ENCODE peak calls at places on chromosomes 1 and 21, in five cellular contexts. One of them, this sample, is unnamed. For H3K4me1, the result is how much of the 10 kb centered on the place peaks cover.

GRCh38 chr1:119136401-119136800 is 4.1 kb downstream of the WARS2 start:
- DNase-seq in ovary: no peak
- DNase-seq in suprapubic skin: no peak
- DNase-seq in stomach: no peak
- DNase-seq in transverse colon: no peak
- DNase-seq in this sample: no peak

GRCh38 chr1:50438945-50439344 is 15.7 kb upstream of the DMRTA2 start:
- DNase-seq in ovary: no peak
- DNase-seq in suprapubic skin: no peak
- DNase-seq in stomach: no peak
- DNase-seq in transverse colon: no peak
- DNase-seq in this sample: no peak

GRCh38 chr1:92031281-92032110 is 1.7 kb downstream of the EPHX4 start:
- DNase-seq in ovary: no peak
- DNase-seq in suprapubic skin: no peak
- DNase-seq in stomach: no peak
- DNase-seq in transverse colon: no peak
- DNase-seq in this sample: no peak

GRCh38 chr21:33949516-33950424 is 34.2 kb upstream of the ATP5PO start:
- DNase-seq in ovary: no peak
- DNase-seq in suprapubic skin: no peak
- DNase-seq in stomach: no peak
- DNase-seq in transverse colon: no peak
- DNase-seq in this sample: no peak

GRCh38 chr1:202085682-202086373 is 36.9 kb upstream of the GPR37L1 start:
- DNase-seq in ovary: no peak
- DNase-seq in suprapubic skin: no peak
- DNase-seq in stomach: peak
- DNase-seq in transverse colon: peak
- DNase-seq in this sample: no peak

GRCh38 chr1:145711213-145711651 is 4.1 kb upstream of the PDZK1 start:
- DNase-seq in ovary: no peak
- DNase-seq in suprapubic skin: no peak
- DNase-seq in stomach: no peak
- DNase-seq in transverse colon: peak
- DNase-seq in this sample: no peak

GRCh38 chr1:38334930-38335592 is 288.5 kb upstream of the POU3F1 start:
- DNase-seq in ovary: no peak
- DNase-seq in suprapubic skin: no peak
- DNase-seq in stomach: no peak
- DNase-seq in transverse colon: no peak
- DNase-seq in this sample: no peak

GRCh38 chr1:236608930-236609726 is 4.8 kb upstream of the HEATR1 start:
- DNase-seq in ovary: peak
- DNase-seq in suprapubic skin: no peak
- DNase-seq in stomach: peak
- DNase-seq in transverse colon: peak
- DNase-seq in this sample: no peak

GRCh38 chr21:35963920-35964451 is 96.3 kb downstream of the SETD4 start:
- DNase-seq in ovary: no peak
- DNase-seq in suprapubic skin: no peak
- DNase-seq in stomach: no peak
- DNase-seq in transverse colon: no peak
- DNase-seq in this sample: no peak

GRCh38 chr1:84156210-84156621 is 12.1 kb downstream of the PRKACB start:
- DNase-seq in ovary: no peak
- DNase-seq in suprapubic skin: no peak
- DNase-seq in stomach: no peak
- DNase-seq in transverse colon: no peak
- DNase-seq in this sample: no peak

GRCh38 chr1:187067160-187067559 is 238.4 kb downstream of the PLA2G4A start:
- DNase-seq in ovary: peak
- DNase-seq in suprapubic skin: no peak
- DNase-seq in stomach: peak
- DNase-seq in transverse colon: no peak
- DNase-seq in this sample: no peak

GRCh38 chr1:94983343-94983742 is 56.4 kb upstream of the CNN3 start:
- DNase-seq in ovary: no peak
- DNase-seq in suprapubic skin: no peak
- DNase-seq in stomach: no peak
- DNase-seq in transverse colon: peak
- DNase-seq in this sample: no peak

GRCh38 chr1:177451191-177451590 is 280.4 kb downstream of the BRINP2 start:
- DNase-seq in ovary: no peak
- DNase-seq in suprapubic skin: no peak
- DNase-seq in stomach: peak
- DNase-seq in transverse colon: peak
- DNase-seq in this sample: no peak

GRCh38 chr1:22417466-22417865 is 34.2 kb upstream of the ZBTB40 start:
- DNase-seq in ovary: no peak
- DNase-seq in suprapubic skin: no peak
- DNase-seq in stomach: no peak
- DNase-seq in transverse colon: no peak
- DNase-seq in this sample: no peak

GRCh38 chr1:168159979-168160378 is 18.8 kb upstream of the TIPRL start:
- DNase-seq in ovary: no peak
- DNase-seq in suprapubic skin: no peak
- DNase-seq in stomach: no peak
- DNase-seq in transverse colon: no peak
- DNase-seq in this sample: no peak

GRCh38 chr1:39491146-39491921 is at the start of gene BMP8A:
- DNase-seq in ovary: peak
- DNase-seq in suprapubic skin: no peak
- DNase-seq in stomach: peak
- DNase-seq in transverse colon: peak
- DNase-seq in this sample: no peak

GRCh38 chr1:180424848-180425457 is 77.4 kb downstream of the ACBD6 start:
- DNase-seq in ovary: no peak
- DNase-seq in suprapubic skin: no peak
- DNase-seq in stomach: no peak
- DNase-seq in transverse colon: no peak
- DNase-seq in this sample: no peak

GRCh38 chr1:151157067-151157531 is 650 bp downstream of the TNFAIP8L2 start:
- DNase-seq in ovary: no peak
- DNase-seq in suprapubic skin: no peak
- DNase-seq in stomach: no peak
- DNase-seq in transverse colon: peak
- DNase-seq in this sample: no peak

GRCh38 chr1:175221548-175222175 is 29.1 kb upstream of the KIAA0040 start:
- DNase-seq in ovary: no peak
- DNase-seq in suprapubic skin: no peak
- DNase-seq in stomach: peak
- DNase-seq in transverse colon: no peak
- DNase-seq in this sample: no peak

DNA sequence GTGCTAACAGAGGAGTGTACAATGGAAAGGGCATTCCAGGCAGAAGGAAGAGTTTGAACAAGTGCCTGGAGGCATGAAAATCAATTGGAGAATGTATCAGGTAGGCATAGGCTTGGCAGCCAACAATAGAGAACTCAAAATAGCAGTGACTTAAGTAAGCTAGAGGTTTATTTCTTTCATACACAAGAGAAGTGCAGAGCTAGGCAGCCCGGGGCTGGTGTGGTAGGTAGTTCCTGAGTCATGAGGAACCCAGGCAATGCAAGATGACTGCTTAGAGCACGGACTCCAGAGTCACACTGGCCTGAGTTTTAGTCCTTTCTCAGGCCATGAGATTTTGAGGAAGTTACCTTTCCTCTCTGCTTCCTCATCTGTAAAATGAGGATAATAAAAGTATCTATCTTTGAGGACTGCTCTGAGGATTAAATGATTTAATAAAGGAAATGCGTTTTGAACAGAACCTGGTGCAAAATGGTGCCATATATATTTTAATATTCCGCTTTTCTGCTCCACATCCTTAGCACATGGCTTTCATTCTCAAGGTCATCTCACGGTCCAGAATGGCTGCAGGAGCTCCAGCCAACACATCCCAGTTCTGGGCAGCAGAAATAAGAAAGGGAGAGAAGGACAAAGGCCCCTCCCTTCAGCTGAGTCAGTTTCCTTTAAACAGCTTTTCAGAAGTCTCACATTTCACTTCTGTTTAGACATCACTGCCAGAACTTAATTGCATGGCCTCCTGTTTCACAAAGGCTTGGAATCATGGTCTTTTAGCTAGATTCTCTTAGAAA is 75.0 kb upstream of the LRRN2 start:
- DNase-seq in ovary: no peak
- DNase-seq in suprapubic skin: no peak
- DNase-seq in stomach: no peak
- DNase-seq in transverse colon: no peak
- DNase-seq in this sample: no peak
- H3K4me1 ChIP-seq in ovary: under half
- H3K4me1 ChIP-seq in suprapubic skin: under half
- H3K4me1 ChIP-seq in stomach: under half
- H3K4me1 ChIP-seq in transverse colon: under half
- H3K4me1 ChIP-seq in this sample: under half

DNA sequence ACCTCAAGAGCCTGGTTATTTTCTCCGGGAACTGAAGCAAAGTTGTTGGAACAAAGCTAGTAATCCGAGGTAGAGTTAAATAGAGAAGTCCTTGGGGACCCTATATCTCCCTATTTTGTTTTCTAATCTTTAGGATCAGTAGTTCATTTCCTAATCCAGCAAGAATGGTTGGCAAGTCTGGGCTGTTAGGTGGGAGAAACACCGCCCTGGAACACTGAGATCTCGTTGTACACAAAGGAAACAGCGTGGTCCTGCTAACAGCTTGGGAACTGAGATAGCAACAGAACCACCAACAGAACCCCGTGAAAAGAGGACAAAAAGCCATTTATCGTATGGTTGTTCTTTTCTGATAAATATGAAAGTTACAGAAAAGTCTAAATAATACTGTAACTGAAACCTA is 121.9 kb upstream of the CDC42BPA start:
- DNase-seq in ovary: no peak
- DNase-seq in suprapubic skin: no peak
- DNase-seq in stomach: no peak
- DNase-seq in transverse colon: no peak
- DNase-seq in this sample: no peak
- TF ChIP-seq EP300 in ovary: no peak
- TF ChIP-seq EP300 in suprapubic skin: no peak
- TF ChIP-seq EP300 in stomach: no peak
- TF ChIP-seq EP300 in transverse colon: no peak
- TF ChIP-seq EP300 in this sample: peak

GRCh38 chr1:87686137-87686490 is 357.4 kb downstream of the LMO4 start:
- DNase-seq in ovary: no peak
- DNase-seq in suprapubic skin: no peak
- DNase-seq in stomach: no peak
- DNase-seq in transverse colon: no peak
- DNase-seq in this sample: no peak

GRCh38 chr1:87684194-87684593 is 355.5 kb downstream of the LMO4 start:
- DNase-seq in ovary: peak
- DNase-seq in suprapubic skin: no peak
- DNase-seq in stomach: peak
- DNase-seq in transverse colon: peak
- DNase-seq in this sample: no peak

GRCh38 chr1:87685366-87686136 is 356.9 kb downstream of the LMO4 start:
- DNase-seq in ovary: no peak
- DNase-seq in suprapubic skin: no peak
- DNase-seq in stomach: no peak
- DNase-seq in transverse colon: no peak
- DNase-seq in this sample: no peak

GRCh38 chr1:87683557-87683956 is 354.9 kb downstream of the LMO4 start:
- DNase-seq in ovary: no peak
- DNase-seq in suprapubic skin: no peak
- DNase-seq in stomach: no peak
- DNase-seq in transverse colon: no peak
- DNase-seq in this sample: no peak

DNA sequence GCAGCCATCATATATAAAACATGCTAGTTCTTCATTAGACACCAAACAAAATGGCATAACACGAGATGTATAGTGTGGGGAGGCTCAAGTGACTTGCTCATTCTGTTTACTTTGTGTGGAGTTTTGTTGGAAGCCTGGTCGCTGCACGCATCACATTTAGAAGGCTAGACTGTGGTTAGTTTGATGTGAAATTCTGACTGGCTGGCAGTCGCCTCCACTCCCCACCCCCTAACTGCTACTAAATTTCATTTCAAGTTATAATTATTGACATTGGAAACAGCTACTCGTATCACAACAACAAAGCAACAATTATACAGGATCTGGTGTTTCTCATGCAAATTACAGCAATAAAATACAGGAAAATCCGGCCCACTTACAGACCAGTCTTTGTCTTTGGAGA is 356.1 kb downstream of the LMO4 start:
- DNase-seq in ovary: no peak
- DNase-seq in suprapubic skin: no peak
- DNase-seq in stomach: no peak
- DNase-seq in transverse colon: peak
- DNase-seq in this sample: no peak
- H3K4me1 ChIP-seq in ovary: under half
- H3K4me1 ChIP-seq in suprapubic skin: under half
- H3K4me1 ChIP-seq in stomach: under half
- H3K4me1 ChIP-seq in transverse colon: under half
- H3K4me1 ChIP-seq in this sample: under half

GRCh38 chr1:207021139-207021861 is 11.3 kb downstream of the C1orf116 start:
- DNase-seq in ovary: no peak
- DNase-seq in suprapubic skin: no peak
- DNase-seq in stomach: no peak
- DNase-seq in transverse colon: no peak
- DNase-seq in this sample: no peak
- TF ChIP-seq EP300 in ovary: no peak
- TF ChIP-seq EP300 in suprapubic skin: no peak
- TF ChIP-seq EP300 in stomach: no peak
- TF ChIP-seq EP300 in transverse colon: no peak
- TF ChIP-seq EP300 in this sample: no peak

DNA sequence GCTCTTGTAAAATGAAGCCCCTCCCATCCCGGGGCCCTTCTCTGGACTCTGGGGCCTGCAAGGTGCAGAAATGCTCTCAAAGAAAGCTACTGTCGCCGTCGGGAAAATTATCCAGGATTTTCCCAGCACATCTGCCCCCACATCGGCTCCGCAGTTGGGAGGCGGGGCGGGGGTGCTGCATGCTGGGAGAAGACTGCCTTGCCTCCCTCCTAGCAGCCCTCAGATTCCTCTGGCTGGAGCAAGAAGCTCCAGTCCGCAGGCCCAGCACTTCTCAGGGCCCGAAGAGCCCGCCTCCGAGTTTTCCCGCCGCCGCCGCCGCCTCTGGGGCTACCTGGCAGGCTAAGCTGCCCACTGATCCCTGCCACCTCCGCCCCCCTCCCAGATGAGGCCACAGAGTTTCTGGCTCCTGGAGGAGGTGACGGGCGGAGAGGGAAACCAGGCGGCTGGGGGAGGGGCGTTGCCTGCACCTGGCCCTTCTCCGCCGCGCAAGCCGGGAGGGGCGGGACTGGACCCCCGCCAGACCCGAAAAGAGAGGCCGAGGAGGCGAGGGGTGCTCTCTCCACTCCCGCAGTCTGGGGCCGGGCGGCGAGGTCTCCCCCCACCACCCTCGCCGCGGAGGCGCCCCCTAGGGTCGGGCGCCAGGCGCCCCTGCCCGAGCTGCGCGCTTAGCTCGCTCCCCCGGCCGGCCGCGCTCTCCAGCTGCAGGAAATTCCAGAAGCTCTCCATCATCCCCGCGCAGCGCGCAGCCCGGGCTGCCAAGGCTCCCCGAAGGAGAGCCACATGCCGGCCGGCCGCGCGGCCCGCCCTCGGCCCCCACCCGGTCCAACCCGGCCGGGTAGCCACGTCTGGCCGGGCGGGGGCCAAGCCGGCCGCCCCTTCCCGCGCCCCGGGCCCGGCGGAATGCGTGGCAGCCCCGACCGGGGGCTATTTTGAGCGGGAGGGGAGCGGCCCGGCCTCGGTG is 28.8 kb downstream of the AHDC1 start:
- DNase-seq in ovary: peak
- DNase-seq in suprapubic skin: no peak
- DNase-seq in stomach: peak
- DNase-seq in transverse colon: peak
- DNase-seq in this sample: no peak
- H3K4me1 ChIP-seq in ovary: half or more
- H3K4me1 ChIP-seq in suprapubic skin: half or more
- H3K4me1 ChIP-seq in stomach: half or more
- H3K4me1 ChIP-seq in transverse colon: half or more
- H3K4me1 ChIP-seq in this sample: half or more

This sample was measured in tibial nerve.